ENCODE peak calls at places on chromosomes 4 and X, in eight cellular contexts. W is stimulated activated CD8-positive, alpha-beta memory T cell treated with anti-CD3 and anti-CD28 coated beads, Interleukin-4, amount 100 ng/mL, for 24 hours; I is activated CD8-positive, alpha-beta memory T cell treated with anti-CD3 and anti-CD28 coated beads for 48 hours; O is GM20000; F is endothelial cell; M is stimulated activated CD4-positive, alpha-beta T cell treated with anti-CD3 and anti-CD28 coated beads, Interleukin-1b, Interleukin-23, amount 100 ng/mL, for 1 hour; Q is iPS-NIHi11; L is RPMI7951. V is an unnamed sample.

GRCh38 chr4:137651128-137651527 is 118.8 kb upstream of the PCDH18 start:
- DNase-seq in W (no peak), I (no peak), O (no peak), F (no peak), M (no peak), Q (no peak), L (peak), V (no peak)

GRCh38 chr4:98245226-98245625 is 16.0 kb upstream of the RAP1GDS1 start:
- DNase-seq in W (no peak), I (no peak), O (no peak), F (no peak), M (no peak), Q (no peak), L (no peak), V (no peak)

GRCh38 chrX:37800762-37801161 is 20.9 kb downstream of the CYBB start:
- DNase-seq in W (no peak), I (no peak), O (no peak), F (no peak), M (no peak), Q (no peak), L (no peak), V (no peak)

GRCh38 chr4:33171873-33172550 is 2451.8 kb downstream of the PCDH7 start:
- DNase-seq in W (no peak), I (no peak), O (no peak), F (no peak), M (no peak), Q (no peak), L (no peak), V (no peak)

GRCh38 chr4:27807207-27807606 is 946.6 kb downstream of the STIM2 start:
- DNase-seq in W (no peak), I (no peak), O (no peak), F (no peak), M (no peak), Q (no peak), L (no peak), V (no peak)

GRCh38 chr4:121597346-121597934 is 99.3 kb downstream of the ANXA5 start:
- DNase-seq in W (no peak), I (no peak), O (peak), F (no peak), M (no peak), Q (no peak), L (peak), V (no peak)

GRCh38 chrX:107324493-107325310 is 118.3 kb downstream of the DNAAF6 start:
- DNase-seq in W (no peak), I (no peak), O (no peak), F (peak), M (no peak), Q (peak), L (peak), V (no peak)

GRCh38 chrX:135688137-135688536 is 25.3 kb upstream of the CT45A1 start:
- DNase-seq in W (no peak), I (no peak), O (no peak), F (peak), M (no peak), Q (peak), L (no peak), V (no peak)

GRCh38 chr4:89217594-89217993 is 90.0 kb downstream of the GPRIN3 start:
- DNase-seq in W (no peak), I (no peak), O (no peak), F (no peak), M (no peak), Q (no peak), L (no peak), V (no peak)

GRCh38 chr4:41022116-41022515 is 192.2 kb downstream of the APBB2 start:
- DNase-seq in W (no peak), I (no peak), O (no peak), F (no peak), M (no peak), Q (no peak), L (peak), V (no peak)

GRCh38 chr4:133402616-133403015 is 253.5 kb downstream of the PCDH10 start:
- DNase-seq in W (no peak), I (no peak), O (no peak), F (no peak), M (no peak), Q (no peak), L (no peak), V (no peak)

GRCh38 chr4:1686440-1687036 is 2.4 kb upstream of the FAM53A start:
- DNase-seq in W (no peak), I (no peak), O (no peak), F (no peak), M (no peak), Q (no peak), L (no peak), V (no peak)

GRCh38 chr4:132227349-132228165 is 921.5 kb upstream of the PCDH10 start:
- DNase-seq in W (no peak), I (no peak), O (no peak), F (peak), M (no peak), Q (peak), L (peak), V (no peak)

GRCh38 chrX:130086414-130087207 is 23.7 kb downstream of the ELF4 start:
- DNase-seq in W (peak), I (no peak), O (peak), F (no peak), M (no peak), Q (no peak), L (peak), V (peak)

GRCh38 chr4:23857353-23857752 is 32.5 kb downstream of the PPARGC1A start:
- DNase-seq in W (no peak), I (no peak), O (no peak), F (no peak), M (no peak), Q (no peak), L (peak), V (no peak)

GRCh38 chr4:66609014-66609413 is 936.3 kb downstream of the CENPC start:
- DNase-seq in W (no peak), I (no peak), O (no peak), F (no peak), M (no peak), Q (no peak), L (no peak), V (no peak)

GRCh38 chr4:6055436-6055835 is 37.2 kb upstream of the C4orf50 start:
- DNase-seq in W (no peak), I (no peak), O (no peak), F (no peak), M (no peak), Q (no peak), L (no peak), V (no peak)

GRCh38 chrX:31397119-31397518 is 325.3 kb upstream of the FTHL17 start:
- DNase-seq in W (no peak), I (no peak), O (no peak), F (no peak), M (no peak), Q (no peak), L (peak), V (no peak)

GRCh38 chr4:10761903-10762302 is 77.3 kb upstream of the CLNK start:
- DNase-seq in W (no peak), I (no peak), O (no peak), F (no peak), M (no peak), Q (no peak), L (no peak), V (no peak)

GRCh38 chrX:45843518-45843917 is 642.8 kb upstream of the DIPK2B start:
- DNase-seq in W (no peak), I (no peak), O (peak), F (no peak), M (no peak), Q (no peak), L (peak), V (no peak)

GRCh38 chr4:40099010-40099409 is 42.4 kb downstream of the N4BP2 start:
- DNase-seq in W (no peak), I (no peak), O (no peak), F (no peak), M (no peak), Q (no peak), L (no peak), V (no peak)

GRCh38 chr4:118842055-118842454 is 6.1 kb upstream of the SEC24D start:
- DNase-seq in W (no peak), I (no peak), O (no peak), F (no peak), M (no peak), Q (no peak), L (peak), V (no peak)

GRCh38 chr4:81609844-81610243 is 138.1 kb upstream of the RASGEF1B start:
- DNase-seq in W (no peak), I (no peak), O (no peak), F (no peak), M (no peak), Q (no peak), L (no peak), V (no peak)

GRCh38 chr4:20565075-20565721 is 135.1 kb upstream of the PACRGL start:
- DNase-seq in W (no peak), I (no peak), O (no peak), F (no peak), M (no peak), Q (no peak), L (no peak), V (no peak)

GRCh38 chr4:155353923-155354540 is 22.7 kb downstream of the MAP9 start:
- DNase-seq in W (peak), I (no peak), O (peak), F (peak), M (no peak), Q (peak), L (peak), V (no peak)

GRCh38 chrX:150841466-150842197 is 56.8 kb downstream of the CD99L2 start:
- DNase-seq in W (no peak), I (no peak), O (no peak), F (no peak), M (no peak), Q (no peak), L (peak), V (no peak)

GRCh38 chrX:43148305-43148704 is 370.3 kb upstream of the PPP1R2C start:
- DNase-seq in W (no peak), I (no peak), O (no peak), F (no peak), M (no peak), Q (no peak), L (no peak), V (no peak)

GRCh38 chr4:80446248-80446647 is 110.7 kb downstream of the CFAP299 start:
- DNase-seq in W (no peak), I (no peak), O (no peak), F (no peak), M (no peak), Q (no peak), L (no peak), V (no peak)